ENCODE peak calls at places on chromosomes 11 and 22, in six cellular contexts. X, P, E, F, R and T are unnamed samples.

GRCh38 chr11:11856638-11857037 is 14.9 kb downstream of the USP47 start:
- DNase-seq in R (no peak), E (no peak), P (peak), F (no peak), X (no peak), T (no peak)

GRCh38 chr11:76654310-76654851 is 16.2 kb downstream of the LRRC32 start:
- DNase-seq in F (no peak), E (no peak), X (no peak), R (no peak), P (no peak), T (peak)

GRCh38 chr11:103534959-103535358 is 425.7 kb downstream of the DYNC2H1 start:
- DNase-seq in P (no peak), F (no peak), R (no peak), E (no peak), X (no peak), T (no peak)

GRCh38 chr11:33542921-33543320 is 157.7 kb downstream of the C11orf91 start:
- DNase-seq in R (peak), P (no peak), F (peak), X (peak), E (peak), T (peak)

GRCh38 chr22:26842103-26842502 is 184.7 kb downstream of the MIAT start:
- DNase-seq in P (no peak), E (no peak), F (no peak), X (no peak), R (no peak), T (no peak)

GRCh38 chr11:48116437-48116836 is 100.2 kb upstream of the OR4B1 start:
- DNase-seq in X (no peak), R (no peak), F (no peak), E (no peak), P (no peak), T (no peak)

GRCh38 chr11:57364851-57365660 is 15.9 kb downstream of the PRG3 start:
- DNase-seq in F (no peak), E (no peak), R (no peak), P (no peak), X (no peak), T (no peak)

GRCh38 chr11:48005878-48006277 is 25.5 kb downstream of the PTPRJ start:
- DNase-seq in X (no peak), P (no peak), F (no peak), E (no peak), R (no peak), T (no peak)

GRCh38 chr11:115872418-115872817 is 368.2 kb upstream of the CADM1 start:
- DNase-seq in F (no peak), P (no peak), X (no peak), R (no peak), E (no peak), T (no peak)

GRCh38 chr22:45226681-45227186 is 14.0 kb downstream of the KIAA0930 start:
- DNase-seq in P (no peak), X (no peak), F (no peak), R (no peak), E (no peak), T (no peak)

GRCh38 chr11:102792604-102793003 is 5.4 kb downstream of the MMP1 start:
- DNase-seq in R (no peak), E (no peak), X (no peak), F (no peak), P (no peak), T (no peak)

GRCh38 chr22:46303347-46303965 is 6.8 kb downstream of the GTSE1 start:
- DNase-seq in X (no peak), P (no peak), E (no peak), F (no peak), R (no peak), T (no peak)

GRCh38 chr11:120340529-120340928 is 4.3 kb downstream of the ARHGEF12 start:
- DNase-seq in F (no peak), X (no peak), R (no peak), E (no peak), P (no peak), T (no peak)

GRCh38 chr11:121544956-121545355 is 92.2 kb upstream of the SORL1-AS1 start:
- DNase-seq in E (no peak), R (no peak), F (no peak), X (no peak), P (no peak), T (no peak)

GRCh38 chr22:24592846-24593809 is at the start of gene LRRC75B:
- DNase-seq in X (peak), F (peak), E (peak), P (no peak), R (peak), T (peak)

GRCh38 chr11:61601512-61601911 is 20.6 kb upstream of the SYT7 start:
- DNase-seq in X (no peak), P (no peak), E (no peak), R (peak), F (no peak), T (no peak)

GRCh38 chr11:62105611-62106245 is 18.1 kb upstream of the INCENP start:
- DNase-seq in E (no peak), P (no peak), F (no peak), X (no peak), R (no peak), T (no peak)

GRCh38 chr11:121152764-121153163 is 51.7 kb downstream of the TECTA start:
- DNase-seq in P (no peak), R (no peak), X (no peak), F (no peak), E (no peak), T (no peak)

GRCh38 chr22:20433191-20433590 is 4.4 kb downstream of the SCARF2 start:
- DNase-seq in X (no peak), E (no peak), P (no peak), R (no peak), F (no peak), T (no peak)

GRCh38 chr22:38243007-38243775 is 29.6 kb downstream of the TMEM184B start:
- DNase-seq in E (no peak), P (no peak), R (peak), F (no peak), X (no peak), T (no peak)

GRCh38 chr11:119421941-119422504 is 949 bp downstream of the THY1 start:
- DNase-seq in P (no peak), R (no peak), E (no peak), F (no peak), X (no peak), T (no peak)

GRCh38 chr22:22508274-22509176 is at the start of gene ZNF280B:
- DNase-seq in F (peak), P (peak), E (peak), R (peak), X (peak), T (peak)

GRCh38 chr11:128453444-128454336 is 133.7 kb downstream of the ETS1 start:
- DNase-seq in R (no peak), E (no peak), X (no peak), F (no peak), P (no peak), T (no peak)

GRCh38 chr22:49754674-49755590 is 72.7 kb downstream of the BRD1 start:
- DNase-seq in X (no peak), E (no peak), F (no peak), R (no peak), P (no peak), T (no peak)

GRCh38 chr11:122069946-122070345 is 46.1 kb downstream of the BLID start:
- DNase-seq in R (peak), X (no peak), P (no peak), E (no peak), F (peak), T (no peak)

GRCh38 chr11:128720522-128720985 is 26.7 kb downstream of the FLI1 start:
- DNase-seq in P (no peak), F (no peak), E (no peak), X (no peak), R (no peak), T (no peak)

GRCh38 chr11:13963949-13964770 is 1.6 kb downstream of the SPON1 start:
- DNase-seq in E (no peak), P (no peak), R (no peak), F (no peak), X (no peak), T (no peak)

GRCh38 chr11:1198766-1199688 is 23.8 kb upstream of the MUC5B start:
- DNase-seq in R (no peak), X (no peak), P (no peak), E (no peak), F (no peak), T (no peak)

GRCh38 chr22:20867179-20868099 is 8.6 kb downstream of the SNAP29 start:
- DNase-seq in E (no peak), P (no peak), F (no peak), R (peak), X (no peak), T (peak)

GRCh38 chr22:50694099-50694498 is 21.5 kb downstream of the SHANK3 start:
- DNase-seq in P (no peak), E (no peak), R (no peak), F (no peak), X (no peak), T (no peak)

GRCh38 chr22:22207845-22208564 is 36.6 kb upstream of the VPREB1 start:
- DNase-seq in X (peak), E (peak), P (peak), F (peak), R (peak), T (peak)

GRCh38 chr11:94281321-94281720 is 23.1 kb upstream of the IZUMO1R start:
- DNase-seq in X (no peak), F (no peak), R (no peak), E (no peak), P (no peak), T (no peak)
- TF ChIP-seq ZNF274 in X (no peak), F (no peak), R (no peak), E (no peak), P (no peak), T (no peak)

GRCh38 chr22:36075724-36076123 is 47.1 kb upstream of the RBFOX2 start:
- DNase-seq in F (no peak), X (no peak), E (no peak), R (no peak), P (no peak), T (no peak)
- TF ChIP-seq ZNF274 in F (no peak), X (no peak), E (no peak), R (no peak), P (no peak), T (no peak)

GRCh38 chr11:2592559-2593392 is 107.0 kb downstream of the KCNQ1OT1 start:
- DNase-seq in E (no peak), P (no peak), F (no peak), R (no peak), X (no peak), T (no peak)

GRCh38 chr11:2590131-2590950 is 109.5 kb downstream of the KCNQ1OT1 start:
- DNase-seq in X (no peak), P (no peak), R (no peak), E (no peak), F (no peak), T (no peak)

GRCh38 chr11:2590951-2591754 is 108.6 kb downstream of the KCNQ1OT1 start:
- DNase-seq in R (no peak), E (no peak), P (no peak), F (no peak), X (no peak), T (no peak)

GRCh38 chr11:2593393-2593950 is 106.3 kb downstream of the KCNQ1OT1 start:
- DNase-seq in F (no peak), X (no peak), R (no peak), P (no peak), E (no peak), T (no peak)

GRCh38 chr11:2591805-2592204 is 108.0 kb downstream of the KCNQ1OT1 start:
- DNase-seq in R (no peak), X (no peak), E (no peak), F (no peak), P (no peak), T (peak)
- TF ChIP-seq ZNF274 in R (no peak), X (no peak), E (no peak), F (no peak), P (no peak), T (no peak)

GRCh38 chr11:46553746-46554204 is 40.0 kb downstream of the AMBRA1 start:
- DNase-seq in E (no peak), P (no peak), R (peak), F (no peak), X (peak), T (no peak)

GRCh38 chr11:46554205-46555162 is 39.3 kb downstream of the AMBRA1 start:
- DNase-seq in E (no peak), X (peak), R (peak), F (no peak), P (no peak), T (no peak)

GRCh38 chr11:46557684-46558151 is 36.1 kb downstream of the AMBRA1 start:
- DNase-seq in R (peak), F (no peak), P (no peak), X (peak), E (no peak), T (no peak)

GRCh38 chr11:46551261-46551660 is 42.6 kb downstream of the AMBRA1 start:
- DNase-seq in E (no peak), X (no peak), F (no peak), R (no peak), P (no peak), T (no peak)

GRCh38 chr11:46555269-46556054 is 38.4 kb downstream of the AMBRA1 start:
- DNase-seq in R (no peak), E (no peak), X (no peak), F (no peak), P (peak), T (no peak)
- TF ChIP-seq ZNF274 in R (no peak), E (no peak), X (no peak), F (no peak), P (no peak), T (no peak)

DNA sequence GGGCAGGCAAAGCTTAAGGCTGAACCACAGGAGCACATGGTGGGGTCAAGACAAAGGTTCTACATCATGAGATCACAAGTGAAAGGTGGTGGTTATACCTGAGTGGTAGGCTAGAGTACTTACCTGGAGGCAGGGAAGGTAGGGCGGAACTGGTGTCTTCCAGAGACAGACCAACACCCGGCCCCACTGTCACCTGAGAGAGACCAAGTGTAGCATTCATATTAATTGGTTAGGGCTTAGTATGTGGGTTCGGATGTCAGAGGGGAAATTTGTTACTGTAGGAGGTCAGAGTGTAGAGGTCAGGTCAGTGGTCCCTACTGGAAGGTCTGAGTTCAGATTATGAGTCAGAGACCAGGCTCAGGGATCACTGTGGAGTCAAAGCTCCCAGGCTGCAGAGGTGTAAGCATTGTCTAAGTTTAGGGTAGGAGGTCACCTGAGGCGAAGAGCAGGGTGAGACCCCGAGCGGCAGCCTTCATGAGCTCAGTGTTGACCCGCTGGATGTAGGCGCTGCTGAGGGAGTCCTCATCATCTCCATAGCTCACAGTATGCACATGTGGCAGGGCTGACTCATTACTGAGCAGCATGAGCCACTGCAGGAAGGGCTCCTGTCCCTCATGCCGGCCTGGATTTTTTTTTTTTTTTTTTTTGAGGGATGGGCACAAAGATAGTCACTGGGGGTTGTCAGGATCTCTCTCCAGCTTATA is 3.2 kb downstream of the TPP1 start:
- DNase-seq in R (no peak), P (no peak), E (no peak), X (no peak), F (no peak), T (no peak)
- TF ChIP-seq ZNF274 in R (no peak), P (no peak), E (no peak), X (no peak), F (no peak), T (no peak)

GRCh38 chr11:44764583-44764982 is 37.8 kb downstream of the TSPAN18 start:
- DNase-seq in E (no peak), R (no peak), P (no peak), F (no peak), X (no peak), T (no peak)

GRCh38 chr11:44761546-44761961 is 34.8 kb downstream of the TSPAN18 start:
- DNase-seq in P (no peak), E (no peak), F (no peak), R (no peak), X (no peak), T (no peak)

GRCh38 chr11:44765026-44765595 is 38.3 kb downstream of the TSPAN18 start:
- DNase-seq in X (no peak), R (no peak), E (no peak), F (no peak), P (no peak), T (no peak)

GRCh38 chr11:44760917-44761545 is 34.3 kb downstream of the TSPAN18 start:
- DNase-seq in F (peak), R (no peak), X (peak), E (peak), P (no peak), T (peak)

GRCh38 chr11:44763111-44763820 is 36.5 kb downstream of the TSPAN18 start:
- DNase-seq in X (no peak), E (no peak), P (no peak), R (no peak), F (no peak), T (no peak)
- TF ChIP-seq ZNF274 in X (no peak), E (no peak), P (no peak), R (no peak), F (no peak), T (no peak)

GRCh38 chr11:133919330-133920108 is 37.2 kb downstream of the IGSF9B start:
- DNase-seq in R (no peak), E (no peak), X (no peak), P (no peak), F (no peak), T (no peak)
- TF ChIP-seq ZNF274 in R (no peak), E (no peak), X (no peak), P (no peak), F (no peak), T (no peak)